ENCODE peak calls at places on chromosome 11, in ten cellular contexts. R, B, E, K, F, M, Z, P, Q and I are unnamed samples. For H3K9me3, the result is how much of the 10 kb centered on the place peaks cover.

GRCh38 chr11:93905384-93905783 is 55.0 kb upstream of the VSTM5 start:
- DNase-seq in R (no peak), B (no peak), E (peak), K (no peak), F (no peak), M (no peak), Z (no peak), P (peak), Q (no peak), I (no peak)

GRCh38 chr11:132106336-132106982 is 736.0 kb downstream of the NTM start:
- DNase-seq in R (no peak), B (no peak), E (no peak), K (no peak), F (no peak), M (no peak), Z (no peak), P (peak), Q (no peak), I (no peak)

GRCh38 chr11:120532511-120533196 is 21.1 kb downstream of the GRIK4 start:
- DNase-seq in R (no peak), B (no peak), E (no peak), K (no peak), F (no peak), M (no peak), Z (no peak), P (no peak), Q (no peak), I (no peak)

GRCh38 chr11:115054541-115055538 is 376.5 kb downstream of the NXPE2 start:
- DNase-seq in R (no peak), B (no peak), E (no peak), K (no peak), F (no peak), M (no peak), Z (no peak), P (no peak), Q (no peak), I (no peak)

GRCh38 chr11:74926304-74927030 is 22.4 kb downstream of the XRRA1 start:
- DNase-seq in R (no peak), B (no peak), E (no peak), K (no peak), F (no peak), M (no peak), Z (no peak), P (no peak), Q (no peak), I (no peak)

GRCh38 chr11:66607126-66607834 is 9.2 kb upstream of the RBM14 start:
- DNase-seq in R (no peak), B (no peak), E (peak), K (no peak), F (no peak), M (peak), Z (no peak), P (peak), Q (peak), I (no peak)

GRCh38 chr11:88181776-88182175 is 6.5 kb upstream of the RAB38 start:
- DNase-seq in R (no peak), B (no peak), E (no peak), K (no peak), F (no peak), M (no peak), Z (no peak), P (no peak), Q (no peak), I (no peak)

GRCh38 chr11:96037267-96037990 is 113.5 kb upstream of the MTMR2 start:
- DNase-seq in R (no peak), B (no peak), E (peak), K (no peak), F (no peak), M (no peak), Z (no peak), P (no peak), Q (no peak), I (no peak)

GRCh38 chr11:25890626-25891250 is 441.2 kb upstream of the ANO3 start:
- DNase-seq in R (no peak), B (no peak), E (no peak), K (no peak), F (no peak), M (no peak), Z (no peak), P (no peak), Q (no peak), I (no peak)

GRCh38 chr11:95088946-95089619 is 563 bp upstream of the ENDOD1 start:
- DNase-seq in R (peak), B (no peak), E (no peak), K (no peak), F (no peak), M (no peak), Z (peak), P (peak), Q (peak), I (no peak)

GRCh38 chr11:119370486-119371046 is 10.9 kb downstream of the USP2 start:
- DNase-seq in R (no peak), B (peak), E (no peak), K (peak), F (peak), M (no peak), Z (no peak), P (no peak), Q (peak), I (no peak)

GRCh38 chr11:119584193-119585037 is 144.6 kb downstream of the NECTIN1 start:
- DNase-seq in R (no peak), B (peak), E (no peak), K (no peak), F (no peak), M (no peak), Z (no peak), P (peak), Q (peak), I (no peak)

GRCh38 chr11:106159846-106160245 is 82.4 kb downstream of the AASDHPPT start:
- DNase-seq in R (no peak), B (no peak), E (no peak), K (no peak), F (no peak), M (no peak), Z (no peak), P (no peak), Q (no peak), I (no peak)

GRCh38 chr11:10298342-10298741 is 4.3 kb upstream of the SBF2 start:
- DNase-seq in R (peak), B (no peak), E (no peak), K (no peak), F (no peak), M (no peak), Z (peak), P (no peak), Q (peak), I (peak)

GRCh38 chr11:64114231-64114630 is 51.7 kb downstream of the MACROD1 start:
- DNase-seq in R (no peak), B (no peak), E (no peak), K (no peak), F (no peak), M (no peak), Z (no peak), P (no peak), Q (no peak), I (no peak)
- H3K27ac ChIP-seq in R (no peak), B (no peak), E (no peak), K (no peak), F (no peak), M (no peak), Z (no peak), P (no peak), Q (no peak), I (no peak)

GRCh38 chr11:3378426-3379423 is at the start of gene ZNF195:
- DNase-seq in R (peak), B (peak), E (peak), K (peak), F (peak), M (peak), Z (peak), P (peak), Q (peak), I (peak)

GRCh38 chr11:3370268-3370870 is 8.6 kb downstream of the ZNF195 start:
- DNase-seq in R (no peak), B (no peak), E (no peak), K (no peak), F (no peak), M (no peak), Z (no peak), P (no peak), Q (no peak), I (no peak)

GRCh38 chr11:3380706-3381570 is 2.0 kb upstream of the ZNF195 start:
- DNase-seq in R (no peak), B (no peak), E (no peak), K (no peak), F (no peak), M (no peak), Z (no peak), P (peak), Q (no peak), I (no peak)

DNA sequence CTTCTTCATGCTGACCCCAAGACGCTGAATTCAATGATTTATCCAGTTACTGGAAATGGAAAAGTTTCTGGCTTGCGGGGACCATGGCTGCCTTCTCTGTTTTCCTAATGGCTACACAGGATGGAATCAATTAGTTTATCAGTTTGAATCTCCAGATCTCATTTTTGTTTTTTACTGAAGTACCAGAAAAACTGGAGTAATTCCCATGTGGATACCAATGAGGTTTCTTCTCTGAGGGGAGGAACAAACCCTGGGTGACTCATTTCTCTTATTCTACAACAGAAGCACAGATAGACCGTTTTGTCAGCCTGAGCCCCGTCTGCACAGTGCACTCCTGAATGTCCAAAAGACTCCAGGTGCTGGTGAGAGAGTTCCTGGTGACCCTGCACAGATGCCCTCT is 3.4 kb downstream of the ZNF195 start:
- DNase-seq in R (no peak), B (no peak), E (peak), K (no peak), F (no peak), M (no peak), Z (no peak), P (no peak), Q (no peak), I (no peak)
- H3K9me3 ChIP-seq in R (under half), B (under half), E (under half), K (under half), F (under half), M (under half), Z (under half), P (under half), Q (under half), I (under half)

GRCh38 chr11:61418136-61418535 is 11.6 kb downstream of the CPSF7 start:
- DNase-seq in R (no peak), B (no peak), E (no peak), K (no peak), F (no peak), M (no peak), Z (no peak), P (no peak), Q (no peak), I (no peak)
- H3K27ac ChIP-seq in R (no peak), B (no peak), E (no peak), K (peak), F (no peak), M (no peak), Z (no peak), P (no peak), Q (no peak), I (no peak)

DNA sequence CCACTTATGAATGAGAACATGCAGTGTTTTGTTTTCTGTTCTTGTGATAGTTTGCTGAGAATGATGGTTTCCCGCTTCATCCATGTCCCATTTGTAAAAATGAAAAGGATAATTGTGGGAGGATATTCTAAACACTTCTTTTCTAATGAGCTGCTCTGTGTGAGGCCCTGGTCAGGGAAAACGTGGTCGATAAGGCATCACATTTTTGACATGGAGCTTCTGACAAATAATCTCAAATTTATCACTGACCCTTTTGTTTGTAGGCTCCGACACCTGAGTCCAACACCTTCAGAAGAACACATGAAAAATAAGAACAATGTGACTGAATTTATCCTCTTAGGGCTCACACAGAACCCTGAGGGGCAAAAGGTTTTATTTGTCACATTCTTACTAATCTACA is at the start of gene OR4A15:
- DNase-seq in R (no peak), B (no peak), E (no peak), K (no peak), F (no peak), M (no peak), Z (no peak), P (no peak), Q (no peak), I (no peak)
- H3K9me3 ChIP-seq in R (under half), B (under half), E (under half), K (under half), F (under half), M (under half), Z (under half), P (under half), Q (under half), I (under half)

DNA sequence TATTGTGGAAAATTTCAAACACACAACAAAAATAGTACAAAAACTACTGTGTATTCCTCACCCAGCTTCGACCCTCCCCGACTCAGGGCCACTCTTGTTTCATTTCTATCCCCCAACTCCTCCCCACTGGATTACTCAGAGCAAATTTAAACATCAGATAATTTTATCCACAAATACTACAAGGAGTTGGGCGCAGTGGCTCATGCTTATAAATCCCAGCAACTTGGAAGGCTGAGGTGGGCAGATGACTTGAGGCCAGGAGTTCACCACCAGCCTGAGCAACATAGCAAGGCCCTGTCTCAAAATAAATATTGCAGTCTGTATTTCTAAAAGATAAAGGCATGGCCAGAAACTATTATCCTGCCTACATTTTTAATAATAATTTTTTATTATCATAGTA is 39.9 kb downstream of the LRRC32 start:
- DNase-seq in R (no peak), B (no peak), E (no peak), K (no peak), F (no peak), M (no peak), Z (no peak), P (no peak), Q (peak), I (no peak)
- H3K27ac ChIP-seq in R (no peak), B (peak), E (no peak), K (peak), F (no peak), M (peak), Z (no peak), P (peak), Q (peak), I (peak)

GRCh38 chr11:98289592-98289991 is 731.2 kb upstream of the CNTN5 start:
- DNase-seq in R (no peak), B (no peak), E (no peak), K (no peak), F (no peak), M (no peak), Z (no peak), P (no peak), Q (no peak), I (no peak)
- H3K9me3 ChIP-seq in R (under half), B (under half), E (under half), K (under half), F (under half), M (under half), Z (under half), P (under half), Q (under half), I (under half)

DNA sequence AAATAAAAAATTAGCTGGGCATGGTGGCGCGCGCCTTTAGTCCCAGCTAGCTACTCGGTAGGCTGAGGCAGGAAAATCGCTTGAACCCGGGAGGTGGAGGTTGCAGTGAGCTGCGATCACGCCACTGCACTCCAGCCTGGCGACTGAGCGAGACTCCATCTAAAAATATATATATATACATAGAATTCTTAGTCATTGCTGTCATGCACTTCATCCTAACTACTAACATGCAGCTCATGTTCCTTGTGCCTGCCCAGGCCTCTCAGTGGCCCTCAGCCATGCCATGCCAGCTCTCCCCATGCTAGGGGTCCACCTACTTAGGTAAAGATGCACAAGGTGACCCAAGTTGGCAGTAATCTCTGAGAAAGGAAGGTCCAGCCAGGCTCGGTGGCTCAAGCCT is 3.1 kb downstream of the CYB561A3 start:
- DNase-seq in R (no peak), B (no peak), E (no peak), K (no peak), F (no peak), M (no peak), Z (no peak), P (no peak), Q (no peak), I (no peak)
- H3K27ac ChIP-seq in R (no peak), B (no peak), E (no peak), K (no peak), F (peak), M (no peak), Z (no peak), P (no peak), Q (no peak), I (no peak)